ENCODE peak calls at places on chromosomes 4 and X, in five cellular contexts. F is HCT116, M is choroid plexus epithelial cell, H is spleen, X is left ventricle myocardium inferior. K is an unnamed sample.

GRCh38 chrX:54435121-54435520 is 5.1 kb upstream of the TSR2 start:
- DNase-seq in F (no peak), M (no peak), H (no peak), X (no peak), K (no peak)

GRCh38 chr4:6687947-6688878 is 5.5 kb upstream of the S100P start:
- DNase-seq in F (no peak), M (no peak), H (no peak), X (no peak), K (no peak)

GRCh38 chrX:137313627-137314026 is 252.3 kb upstream of the ZIC3 start:
- DNase-seq in F (no peak), M (no peak), H (no peak), X (no peak), K (no peak)

GRCh38 chrX:106608016-106608415 is 3.8 kb upstream of the RADX start:
- DNase-seq in F (no peak), M (no peak), H (no peak), X (no peak), K (no peak)

GRCh38 chrX:153794897-153795816 is 689 bp downstream of the SSR4 start:
- DNase-seq in F (no peak), M (no peak), H (no peak), X (no peak), K (no peak)

GRCh38 chrX:44314259-44314734 is 29.2 kb downstream of the EFHC2 start:
- DNase-seq in F (no peak), M (peak; percentile 44), H (peak; percentile 79), X (peak; percentile 23), K (no peak)

GRCh38 chrX:39936886-39937770 is 160.6 kb downstream of the BCOR start:
- DNase-seq in F (no peak), M (no peak), H (no peak), X (no peak), K (no peak)

GRCh38 chr4:8128096-8128856 is 30.3 kb downstream of the ABLIM2 start:
- DNase-seq in F (no peak), M (peak; percentile 16), H (no peak), X (no peak), K (no peak)

GRCh38 chr4:149754526-149754925 is 61.1 kb downstream of the IQCM start:
- DNase-seq in F (no peak), M (peak; percentile 66), H (no peak), X (no peak), K (no peak)

GRCh38 chr4:41129128-41129754 is 85.1 kb downstream of the APBB2 start:
- DNase-seq in F (no peak), M (no peak), H (no peak), X (no peak), K (no peak)

GRCh38 chr4:186228514-186228894 is 1.2 kb downstream of the KLKB1 start:
- DNase-seq in F (no peak), M (peak; percentile 27), H (no peak), X (no peak), K (no peak)

GRCh38 chr4:77783881-77784280 is 35.3 kb downstream of the CNOT6L start:
- DNase-seq in F (no peak), M (no peak), H (no peak), X (no peak), K (no peak)
- H3K4me3 ChIP-seq in F (no peak overlapping the region), M (no peak overlapping the region), H (no peak overlapping the region), X (no peak overlapping the region), K (no peak overlapping the region)

GRCh38 chrX:78119521-78120227 is 15.6 kb downstream of the PGK1 start:
- DNase-seq in F (no peak), M (peak; percentile 20), H (no peak), X (no peak), K (no peak)
- TF ChIP-seq CTCF in F (no peak), M (peak; percentile 38), H (no peak), X (peak; percentile 18), K (peak; percentile 6)

GRCh38 chrX:74423289-74423985 is 2.1 kb downstream of the SLC16A2 start:
- DNase-seq in F (no peak), M (no peak), H (no peak), X (no peak), K (no peak)
- H3K4me3 ChIP-seq in F (no peak overlapping the region), M (peak overlapping the region; percentile 61), H (no peak overlapping the region), X (peak overlapping the region; percentile 71), K (peak overlapping the region; percentile 49)

DNA sequence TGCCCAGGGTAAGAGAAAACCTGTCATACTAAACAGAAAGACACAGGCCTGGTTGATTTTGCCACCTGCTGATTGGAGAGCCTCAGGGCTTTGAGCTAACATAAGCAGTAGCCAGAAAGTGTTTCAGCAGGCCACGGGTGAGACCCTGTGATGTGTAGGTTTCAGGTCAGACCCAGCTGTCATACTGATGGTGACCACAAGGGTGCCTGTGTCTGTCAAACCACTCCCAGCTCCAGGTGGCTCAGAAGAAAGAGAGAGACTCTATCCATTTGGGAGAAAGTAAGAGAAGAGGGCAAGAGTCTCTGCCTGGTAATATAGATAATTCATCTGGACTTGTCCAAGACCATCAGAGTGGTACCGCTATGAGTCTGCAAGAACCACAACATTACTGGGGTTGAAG is 72.8 kb upstream of the NLRP2B start:
- DNase-seq in F (no peak), M (no peak), H (no peak), X (no peak), K (no peak)
- TF ChIP-seq CTCF in F (no peak), M (no peak), H (no peak), X (no peak), K (no peak)

GRCh38 chr4:4317496-4318232 is 27.6 kb downstream of the ZBTB49 start:
- DNase-seq in F (no peak), M (no peak), H (no peak), X (no peak), K (no peak)

GRCh38 chr4:4321951-4322688 is 32.1 kb downstream of the ZBTB49 start:
- DNase-seq in F (no peak), M (no peak), H (no peak), X (no peak), K (no peak)

GRCh38 chr4:4320951-4321714 is 31.1 kb downstream of the ZBTB49 start:
- DNase-seq in F (no peak), M (no peak), H (no peak), X (no peak), K (no peak)

GRCh38 chr4:4323705-4324534 is 33.9 kb downstream of the ZBTB49 start:
- DNase-seq in F (no peak), M (peak; percentile 35), H (no peak), X (no peak), K (no peak)

GRCh38 chr4:4320528-4320927 is 30.5 kb downstream of the ZBTB49 start:
- DNase-seq in F (no peak), M (no peak), H (no peak), X (no peak), K (no peak)
- H3K4me3 ChIP-seq in F (no peak overlapping the region), M (no peak overlapping the region), H (no peak overlapping the region), X (no peak overlapping the region), K (no peak overlapping the region)

DNA sequence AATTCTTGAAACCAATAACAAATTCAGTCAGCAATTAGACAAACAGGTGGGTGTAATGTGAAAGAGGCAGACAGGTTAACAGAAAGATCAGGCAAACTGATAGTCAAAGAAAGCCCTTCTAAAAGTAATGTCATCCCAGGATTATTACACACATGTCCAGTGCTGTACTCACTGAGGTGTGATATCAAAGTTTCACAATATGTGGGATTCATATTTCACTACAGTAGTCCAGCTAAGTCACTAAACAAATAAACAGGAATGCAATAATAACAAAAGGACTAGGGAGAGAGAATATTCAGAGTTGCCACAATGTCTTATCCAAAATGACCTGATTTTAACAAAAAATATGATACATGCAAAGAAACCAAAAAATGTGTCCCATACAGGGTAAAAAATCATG is 787.5 kb downstream of the FSTL5 start:
- DNase-seq in F (no peak), M (peak; percentile 41), H (no peak), X (no peak), K (no peak)
- TF ChIP-seq CTCF in F (no peak), M (no peak), H (no peak), X (no peak), K (no peak)

DNA sequence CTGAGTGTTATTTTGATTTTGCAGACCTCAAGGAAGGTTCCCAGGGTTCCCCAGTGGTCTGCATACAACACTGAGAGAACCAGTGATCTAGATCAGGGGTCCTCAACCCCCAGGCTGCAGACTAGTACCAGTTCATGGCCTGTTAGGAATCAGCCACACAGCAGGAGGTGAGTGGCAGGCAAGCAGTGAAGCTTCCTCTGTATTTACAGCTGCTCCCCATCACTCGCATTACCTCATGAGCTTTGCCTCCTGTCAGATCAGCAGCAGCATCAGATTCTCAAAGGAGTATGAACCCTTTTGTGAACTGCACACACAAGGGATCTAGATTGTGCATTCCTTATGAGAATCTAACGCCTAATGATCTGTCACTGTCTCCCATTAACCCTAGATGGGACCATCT is 28.5 kb downstream of the EDNRA start:
- DNase-seq in F (no peak), M (peak; percentile 63), H (no peak), X (no peak), K (no peak)
- H3K4me3 ChIP-seq in F (no peak overlapping the region), M (no peak overlapping the region), H (no peak overlapping the region), X (no peak overlapping the region), K (no peak overlapping the region)

DNA sequence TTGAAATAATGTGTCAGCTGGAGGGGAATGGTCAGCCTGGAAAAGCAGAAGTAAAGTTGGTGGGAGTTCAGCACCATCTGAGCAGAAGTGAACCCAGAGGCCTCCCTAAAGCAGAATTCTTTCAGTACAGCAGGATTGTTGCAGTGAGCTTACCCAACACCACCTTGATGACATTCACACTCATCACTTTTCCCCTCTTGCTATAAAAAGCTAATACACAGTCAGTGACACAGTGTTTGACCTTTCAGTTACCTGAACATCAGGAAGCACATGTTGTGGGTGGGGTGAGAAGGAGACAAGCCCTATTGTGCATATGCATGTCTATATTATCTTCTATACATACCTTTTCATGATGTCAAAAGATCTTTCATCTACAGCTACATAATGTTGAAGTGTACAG is 624.7 kb upstream of the ZFP42 start:
- DNase-seq in F (no peak), M (no peak), H (no peak), X (no peak), K (no peak)
- TF ChIP-seq CTCF in F (no peak), M (no peak), H (no peak), X (no peak), K (no peak)

DNA sequence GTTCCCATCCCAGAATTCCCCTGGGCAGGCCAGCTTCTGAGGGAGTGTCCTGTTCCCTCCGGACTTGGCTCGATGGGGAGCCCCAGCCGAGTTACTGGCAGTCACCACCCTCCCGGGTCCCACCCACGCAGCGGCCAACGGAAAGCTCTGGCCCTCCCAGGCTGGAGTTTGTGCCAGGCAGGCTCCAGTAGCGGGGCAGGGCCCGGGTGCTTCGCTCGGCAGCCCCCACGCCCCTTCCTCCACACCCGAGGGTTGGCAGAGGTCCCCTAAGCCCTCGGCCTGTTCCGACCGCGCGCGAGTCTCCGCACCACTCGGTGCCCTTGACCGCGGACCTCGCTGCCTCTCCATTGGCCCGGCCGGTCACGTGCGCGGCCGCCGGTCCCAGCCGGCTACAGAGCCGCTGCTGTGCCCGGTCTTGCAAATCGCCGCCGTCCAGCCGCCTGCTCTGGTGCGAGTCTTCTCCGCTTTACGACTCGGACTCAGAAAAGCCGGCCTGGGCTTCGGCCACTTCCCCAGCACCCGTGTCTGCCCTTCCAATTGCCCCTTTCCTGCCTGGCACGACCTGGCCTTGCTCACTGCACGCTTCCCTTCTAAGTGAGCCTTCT is 20.8 kb upstream of the MTM1 start:
- DNase-seq in F (no peak), M (peak; percentile 47), H (peak; percentile 93), X (peak; percentile 69), K (no peak)
- H3K4me3 ChIP-seq in F (no peak overlapping the region), M (peak overlapping the region; percentile 49), H (peak overlapping the region; percentile 29), X (peak overlapping the region; percentile 59), K (peak overlapping the region; percentile 17)

K was measured in HFF-Myc.